ENCODE peak calls at places on chromosomes 12 and 14, in eight cellular contexts. D is stimulated activated CD4-positive, alpha-beta T cell treated with anti-CD3 and anti-CD28 coated beads, Interleukin-15, amount 100 ng/mL, for 24 hours; G is osteocyte; X is WTC11; P is fibroblast of the aortic adventitia; E is EL; I is PC-3; W is aorta. F is an unnamed sample.

GRCh38 chr14:42541535-42542001 is 934.9 kb downstream of the LRFN5 start:
- DNase-seq in X (no peak), G (no peak), E (no peak), I (peak; percentile 54), P (peak; percentile 46), W (no peak), D (no peak), F (no peak)

GRCh38 chr12:78759387-78759786 is 105.2 kb upstream of the SYT1 start:
- DNase-seq in P (peak; percentile 88), E (peak; percentile 12), W (no peak), I (peak; percentile 15), D (no peak), X (no peak), G (no peak), F (no peak)

GRCh38 chr12:55702861-55703260 is 4.8 kb downstream of the ITGA7 start:
- DNase-seq in G (no peak), I (no peak), P (no peak), X (no peak), W (peak; percentile 61), E (no peak), D (no peak), F (no peak)

GRCh38 chr12:51666696-51667095 is 75.7 kb downstream of the SCN8A start:
- DNase-seq in P (peak; percentile 20), E (no peak), X (no peak), G (no peak), W (no peak), D (no peak), I (no peak), F (no peak)

GRCh38 chr14:102040153-102040552 is 46.7 kb downstream of the HSP90AA1 start:
- DNase-seq in P (no peak), I (no peak), X (no peak), D (no peak), W (no peak), G (no peak), E (no peak), F (no peak)

GRCh38 chr14:93045211-93045674 is 70.5 kb downstream of the ITPK1 start:
- DNase-seq in G (no peak), I (no peak), E (no peak), D (no peak), X (peak; percentile 41), W (no peak), P (no peak), F (no peak)

GRCh38 chr14:34665785-34666425 is 36.0 kb upstream of the SNX6 start:
- DNase-seq in E (peak; percentile 96), I (peak; percentile 93), W (no peak), P (peak; percentile 89), G (no peak), D (no peak), X (no peak), F (peak; percentile 13)

GRCh38 chr14:64918216-64918615 is 4.0 kb downstream of the CHURC1 start:
- DNase-seq in I (no peak), E (no peak), X (no peak), P (peak; percentile 30), G (no peak), D (no peak), W (no peak), F (no peak)

GRCh38 chr12:9751204-9752144 is 9.2 kb downstream of the CD69 start:
- DNase-seq in E (peak; percentile 28), P (peak; percentile 27), X (no peak), D (peak; percentile 62), W (no peak), G (no peak), I (peak; percentile 53), F (peak; percentile 40)

GRCh38 chr14:101134161-101134631 is 230.7 kb upstream of the RTL1 start:
- DNase-seq in W (no peak), E (no peak), I (no peak), D (no peak), G (peak; percentile 79), P (no peak), X (no peak), F (no peak)

GRCh38 chr14:76891436-76891835 is 65.2 kb downstream of the LRRC74A start:
- DNase-seq in G (no peak), W (no peak), E (no peak), X (no peak), I (peak; percentile 35), D (no peak), P (no peak), F (no peak)

GRCh38 chr14:36935976-36936678 is 236.3 kb downstream of the SLC25A21 start:
- DNase-seq in I (peak; percentile 80), W (no peak), P (peak; percentile 41), G (no peak), D (no peak), X (no peak), E (peak; percentile 23), F (no peak)